ENCODE peak calls at places on chromosomes 5 and 9, in five cellular contexts. O is T-helper 22 cell, J is anterior cingulate cortex, G is foreskin fibroblast, Z is amniotic epithelial cell. C is an unnamed sample.

GRCh38 chr5:57664700-57665099 is 182.1 kb upstream of the ACTBL2 start:
- DNase-seq in O (no peak), J (no peak), G (no peak), Z (no peak), C (no peak)

GRCh38 chr9:135252980-135253304 is 165.5 kb downstream of the OLFM1 start:
- DNase-seq in O (no peak), J (no peak), G (no peak), Z (no peak), C (no peak)

GRCh38 chr5:111563041-111563822 is 50.9 kb upstream of the STARD4 start:
- DNase-seq in O (no peak), J (no peak), G (peak; percentile 57), Z (peak; percentile 100), C (no peak)

GRCh38 chr5:13601152-13601551 is 343.3 kb downstream of the DNAH5 start:
- DNase-seq in O (no peak), J (no peak), G (peak; percentile 1), Z (peak; percentile 65), C (no peak)

GRCh38 chr5:643811-644271 is 31.7 kb downstream of the CEP72 start:
- DNase-seq in O (no peak), J (no peak), G (no peak), Z (no peak), C (no peak)

GRCh38 chr5:143110591-143110990 is 292.9 kb downstream of the NR3C1 start:
- DNase-seq in O (no peak), J (no peak), G (peak; percentile 36), Z (no peak), C (no peak)

GRCh38 chr9:22053178-22053577 is 44.1 kb upstream of the CDKN2B start:
- DNase-seq in O (no peak), J (no peak), G (peak; percentile 34), Z (no peak), C (no peak)

GRCh38 chr5:141747152-141747640 is 65.2 kb upstream of the ARAP3 start:
- DNase-seq in O (no peak), J (peak; percentile 96), G (peak; percentile 67), Z (peak; percentile 52), C (peak; percentile 95)

GRCh38 chr9:138051586-138052321 is 174.2 kb downstream of the CACNA1B start:
- DNase-seq in O (no peak), J (no peak), G (no peak), Z (no peak), C (no peak)

GRCh38 chr5:1312993-1313833 is 18.3 kb upstream of the TERT start:
- DNase-seq in O (peak; percentile 43), J (no peak), G (peak; percentile 44), Z (no peak), C (no peak)